ENCODE peak calls at places on chromosomes 2 and 18, in ten cellular contexts. One of them, this sample, is unnamed.

GRCh38 chr2:11356760-11357159 is 12.3 kb upstream of the ROCK2 start:
- DNase-seq in AG10803: no peak
- DNase-seq in endodermal cell: no peak
- DNase-seq in pancreas: no peak
- DNase-seq in HAP-1: no peak
- DNase-seq in foreskin fibroblast: no peak
- DNase-seq in IMR-90: no peak
- DNase-seq in kidney epithelial cell: no peak
- DNase-seq in astrocyte of the spinal cord: no peak
- DNase-seq in heart right ventricle: no peak
- DNase-seq in this sample: no peak

GRCh38 chr2:29042581-29043075 is 31.7 kb downstream of the PCARE start:
- DNase-seq in AG10803: no peak
- DNase-seq in endodermal cell: no peak
- DNase-seq in pancreas: no peak
- DNase-seq in HAP-1: no peak
- DNase-seq in foreskin fibroblast: peak
- DNase-seq in IMR-90: peak
- DNase-seq in kidney epithelial cell: no peak
- DNase-seq in astrocyte of the spinal cord: peak
- DNase-seq in heart right ventricle: no peak
- DNase-seq in this sample: no peak

GRCh38 chr2:26630235-26630634 is 10.9 kb downstream of the CIB4 start:
- DNase-seq in AG10803: no peak
- DNase-seq in endodermal cell: no peak
- DNase-seq in pancreas: no peak
- DNase-seq in HAP-1: no peak
- DNase-seq in foreskin fibroblast: no peak
- DNase-seq in IMR-90: no peak
- DNase-seq in kidney epithelial cell: no peak
- DNase-seq in astrocyte of the spinal cord: no peak
- DNase-seq in heart right ventricle: no peak
- DNase-seq in this sample: no peak

GRCh38 chr2:130996658-130997057 is 96.6 kb downstream of the FAM168B start:
- DNase-seq in AG10803: no peak
- DNase-seq in endodermal cell: no peak
- DNase-seq in pancreas: no peak
- DNase-seq in HAP-1: no peak
- DNase-seq in foreskin fibroblast: no peak
- DNase-seq in IMR-90: no peak
- DNase-seq in kidney epithelial cell: no peak
- DNase-seq in astrocyte of the spinal cord: no peak
- DNase-seq in heart right ventricle: no peak
- DNase-seq in this sample: no peak

GRCh38 chr2:227248876-227249275 is 76.2 kb upstream of the MFF start:
- DNase-seq in AG10803: no peak
- DNase-seq in endodermal cell: no peak
- DNase-seq in pancreas: no peak
- DNase-seq in HAP-1: peak
- DNase-seq in foreskin fibroblast: no peak
- DNase-seq in IMR-90: no peak
- DNase-seq in kidney epithelial cell: no peak
- DNase-seq in astrocyte of the spinal cord: no peak
- DNase-seq in heart right ventricle: no peak
- DNase-seq in this sample: no peak

GRCh38 chr2:161165811-161166210 is 5.6 kb downstream of the TANK start:
- DNase-seq in AG10803: peak
- DNase-seq in endodermal cell: no peak
- DNase-seq in pancreas: no peak
- DNase-seq in HAP-1: no peak
- DNase-seq in foreskin fibroblast: no peak
- DNase-seq in IMR-90: peak
- DNase-seq in kidney epithelial cell: no peak
- DNase-seq in astrocyte of the spinal cord: no peak
- DNase-seq in heart right ventricle: no peak
- DNase-seq in this sample: no peak

GRCh38 chr2:109702250-109702985 is 88.3 kb downstream of the SOWAHC start:
- DNase-seq in AG10803: peak
- DNase-seq in endodermal cell: no peak
- DNase-seq in pancreas: no peak
- DNase-seq in HAP-1: no peak
- DNase-seq in foreskin fibroblast: peak
- DNase-seq in IMR-90: peak
- DNase-seq in kidney epithelial cell: peak
- DNase-seq in astrocyte of the spinal cord: peak
- DNase-seq in heart right ventricle: no peak
- DNase-seq in this sample: peak

GRCh38 chr2:80328033-80328635 is 23.6 kb upstream of the LRRTM1 start:
- DNase-seq in AG10803: no peak
- DNase-seq in endodermal cell: peak
- DNase-seq in pancreas: no peak
- DNase-seq in HAP-1: no peak
- DNase-seq in foreskin fibroblast: no peak
- DNase-seq in IMR-90: no peak
- DNase-seq in kidney epithelial cell: no peak
- DNase-seq in astrocyte of the spinal cord: no peak
- DNase-seq in heart right ventricle: no peak
- DNase-seq in this sample: peak

GRCh38 chr18:35506024-35506712 is 8.4 kb upstream of the INO80C start:
- DNase-seq in AG10803: no peak
- DNase-seq in endodermal cell: peak
- DNase-seq in pancreas: no peak
- DNase-seq in HAP-1: no peak
- DNase-seq in foreskin fibroblast: no peak
- DNase-seq in IMR-90: no peak
- DNase-seq in kidney epithelial cell: no peak
- DNase-seq in astrocyte of the spinal cord: no peak
- DNase-seq in heart right ventricle: no peak
- DNase-seq in this sample: no peak

GRCh38 chr18:35507192-35507591 is 9.4 kb upstream of the INO80C start:
- DNase-seq in AG10803: no peak
- DNase-seq in endodermal cell: peak
- DNase-seq in pancreas: no peak
- DNase-seq in HAP-1: no peak
- DNase-seq in foreskin fibroblast: no peak
- DNase-seq in IMR-90: no peak
- DNase-seq in kidney epithelial cell: no peak
- DNase-seq in astrocyte of the spinal cord: no peak
- DNase-seq in heart right ventricle: no peak
- DNase-seq in this sample: no peak

GRCh38 chr18:35508746-35509338 is 11.1 kb upstream of the INO80C start:
- DNase-seq in AG10803: no peak
- DNase-seq in endodermal cell: peak
- DNase-seq in pancreas: no peak
- DNase-seq in HAP-1: no peak
- DNase-seq in foreskin fibroblast: no peak
- DNase-seq in IMR-90: no peak
- DNase-seq in kidney epithelial cell: no peak
- DNase-seq in astrocyte of the spinal cord: peak
- DNase-seq in heart right ventricle: no peak
- DNase-seq in this sample: peak

GRCh38 chr18:35507623-35508022 is 9.9 kb upstream of the INO80C start:
- DNase-seq in AG10803: no peak
- DNase-seq in endodermal cell: peak
- DNase-seq in pancreas: no peak
- DNase-seq in HAP-1: no peak
- DNase-seq in foreskin fibroblast: no peak
- DNase-seq in IMR-90: no peak
- DNase-seq in kidney epithelial cell: peak
- DNase-seq in astrocyte of the spinal cord: no peak
- DNase-seq in heart right ventricle: no peak
- DNase-seq in this sample: no peak

DNA sequence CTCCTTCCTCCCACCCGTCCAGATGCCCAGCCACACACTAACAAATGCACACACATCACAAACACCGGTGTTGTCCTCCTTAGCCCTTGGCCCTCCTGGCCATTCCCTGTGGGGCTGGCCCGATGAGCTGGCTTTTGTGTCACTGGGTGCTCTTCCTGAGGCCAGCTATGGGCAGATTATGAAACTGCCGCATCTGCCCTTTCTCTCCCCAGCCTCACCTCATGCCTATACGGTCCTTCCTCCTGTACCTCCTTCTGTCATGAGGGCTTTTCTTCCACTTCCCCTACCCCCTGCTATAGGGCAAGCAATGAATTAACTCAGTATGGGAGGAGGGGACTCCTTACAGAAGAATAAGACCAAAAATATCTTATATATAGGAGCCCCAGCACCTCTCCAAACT is 10.3 kb upstream of the INO80C start:
- DNase-seq in AG10803: no peak
- DNase-seq in endodermal cell: peak
- DNase-seq in pancreas: no peak
- DNase-seq in HAP-1: no peak
- DNase-seq in foreskin fibroblast: no peak
- DNase-seq in IMR-90: no peak
- DNase-seq in kidney epithelial cell: no peak
- DNase-seq in astrocyte of the spinal cord: no peak
- DNase-seq in heart right ventricle: no peak
- DNase-seq in this sample: no peak
- H3K4me3 ChIP-seq in AG10803: no peak
- H3K4me3 ChIP-seq in endodermal cell: no peak
- H3K4me3 ChIP-seq in pancreas: no peak
- H3K4me3 ChIP-seq in HAP-1: no peak
- H3K4me3 ChIP-seq in foreskin fibroblast: no peak
- H3K4me3 ChIP-seq in IMR-90: no peak
- H3K4me3 ChIP-seq in kidney epithelial cell: no peak
- H3K4me3 ChIP-seq in astrocyte of the spinal cord: no peak
- H3K4me3 ChIP-seq in heart right ventricle: no peak
- H3K4me3 ChIP-seq in this sample: no peak

GRCh38 chr2:117818921-117819320 is 4.4 kb downstream of the DDX18 start:
- DNase-seq in AG10803: no peak
- DNase-seq in endodermal cell: no peak
- DNase-seq in pancreas: no peak
- DNase-seq in HAP-1: no peak
- DNase-seq in foreskin fibroblast: no peak
- DNase-seq in IMR-90: no peak
- DNase-seq in kidney epithelial cell: no peak
- DNase-seq in astrocyte of the spinal cord: no peak
- DNase-seq in heart right ventricle: no peak
- DNase-seq in this sample: no peak

GRCh38 chr2:117820444-117820843 is 6.0 kb downstream of the DDX18 start:
- DNase-seq in AG10803: no peak
- DNase-seq in endodermal cell: no peak
- DNase-seq in pancreas: no peak
- DNase-seq in HAP-1: no peak
- DNase-seq in foreskin fibroblast: no peak
- DNase-seq in IMR-90: no peak
- DNase-seq in kidney epithelial cell: no peak
- DNase-seq in astrocyte of the spinal cord: no peak
- DNase-seq in heart right ventricle: no peak
- DNase-seq in this sample: no peak

GRCh38 chr2:117814417-117815264 is at the start of gene DDX18:
- DNase-seq in AG10803: peak
- DNase-seq in endodermal cell: peak
- DNase-seq in pancreas: peak
- DNase-seq in HAP-1: peak
- DNase-seq in foreskin fibroblast: peak
- DNase-seq in IMR-90: peak
- DNase-seq in kidney epithelial cell: peak
- DNase-seq in astrocyte of the spinal cord: peak
- DNase-seq in heart right ventricle: peak
- DNase-seq in this sample: peak

GRCh38 chr2:117812443-117812842 is 2.0 kb upstream of the DDX18 start:
- DNase-seq in AG10803: no peak
- DNase-seq in endodermal cell: no peak
- DNase-seq in pancreas: no peak
- DNase-seq in HAP-1: no peak
- DNase-seq in foreskin fibroblast: no peak
- DNase-seq in IMR-90: no peak
- DNase-seq in kidney epithelial cell: no peak
- DNase-seq in astrocyte of the spinal cord: no peak
- DNase-seq in heart right ventricle: no peak
- DNase-seq in this sample: no peak

DNA sequence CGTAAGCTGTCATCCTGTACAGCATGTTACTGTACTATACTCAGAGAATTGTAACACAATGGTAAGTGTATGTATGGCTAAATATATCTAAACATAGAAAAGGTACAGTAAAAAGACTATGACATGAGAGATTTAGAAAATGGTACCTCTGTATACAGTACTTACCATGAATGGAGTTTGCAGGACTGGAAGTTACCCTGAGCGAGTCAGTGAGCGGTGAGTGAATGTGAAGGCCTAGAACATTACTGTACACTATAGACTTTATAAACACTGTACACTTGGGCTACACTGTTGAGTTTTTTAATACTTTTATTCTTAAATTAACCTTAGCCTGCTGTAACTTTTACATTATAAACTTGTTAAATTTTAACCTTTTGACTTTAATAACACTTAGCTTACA is 1.5 kb downstream of the DDX18 start:
- DNase-seq in AG10803: no peak
- DNase-seq in endodermal cell: no peak
- DNase-seq in pancreas: no peak
- DNase-seq in HAP-1: no peak
- DNase-seq in foreskin fibroblast: no peak
- DNase-seq in IMR-90: peak
- DNase-seq in kidney epithelial cell: no peak
- DNase-seq in astrocyte of the spinal cord: no peak
- DNase-seq in heart right ventricle: no peak
- DNase-seq in this sample: no peak
- H3K4me3 ChIP-seq in AG10803: no peak
- H3K4me3 ChIP-seq in endodermal cell: peak
- H3K4me3 ChIP-seq in pancreas: peak
- H3K4me3 ChIP-seq in HAP-1: peak
- H3K4me3 ChIP-seq in foreskin fibroblast: peak
- H3K4me3 ChIP-seq in IMR-90: no peak
- H3K4me3 ChIP-seq in kidney epithelial cell: no peak
- H3K4me3 ChIP-seq in astrocyte of the spinal cord: no peak
- H3K4me3 ChIP-seq in heart right ventricle: peak
- H3K4me3 ChIP-seq in this sample: peak

GRCh38 chr2:27735263-27735904 is 36.1 kb upstream of the MRPL33 start:
- DNase-seq in AG10803: peak
- DNase-seq in endodermal cell: peak
- DNase-seq in pancreas: peak
- DNase-seq in HAP-1: no peak
- DNase-seq in foreskin fibroblast: peak
- DNase-seq in IMR-90: peak
- DNase-seq in kidney epithelial cell: no peak
- DNase-seq in astrocyte of the spinal cord: peak
- DNase-seq in heart right ventricle: peak
- DNase-seq in this sample: peak
- H3K4me3 ChIP-seq in AG10803: peak
- H3K4me3 ChIP-seq in endodermal cell: peak
- H3K4me3 ChIP-seq in pancreas: peak
- H3K4me3 ChIP-seq in HAP-1: no peak
- H3K4me3 ChIP-seq in foreskin fibroblast: peak
- H3K4me3 ChIP-seq in IMR-90: peak
- H3K4me3 ChIP-seq in kidney epithelial cell: peak
- H3K4me3 ChIP-seq in astrocyte of the spinal cord: no peak
- H3K4me3 ChIP-seq in heart right ventricle: peak
- H3K4me3 ChIP-seq in this sample: peak

GRCh38 chr18:58863539-58864145 is 1.0 kb upstream of the ZNF532 start:
- DNase-seq in AG10803: no peak
- DNase-seq in endodermal cell: peak
- DNase-seq in pancreas: peak
- DNase-seq in HAP-1: no peak
- DNase-seq in foreskin fibroblast: peak
- DNase-seq in IMR-90: peak
- DNase-seq in kidney epithelial cell: no peak
- DNase-seq in astrocyte of the spinal cord: no peak
- DNase-seq in heart right ventricle: peak
- DNase-seq in this sample: peak

GRCh38 chr18:58867281-58867961 is 2.7 kb downstream of the ZNF532 start:
- DNase-seq in AG10803: no peak
- DNase-seq in endodermal cell: peak
- DNase-seq in pancreas: no peak
- DNase-seq in HAP-1: no peak
- DNase-seq in foreskin fibroblast: peak
- DNase-seq in IMR-90: no peak
- DNase-seq in kidney epithelial cell: no peak
- DNase-seq in astrocyte of the spinal cord: peak
- DNase-seq in heart right ventricle: no peak
- DNase-seq in this sample: no peak

GRCh38 chr18:58866261-58867232 is 1.9 kb downstream of the ZNF532 start:
- DNase-seq in AG10803: no peak
- DNase-seq in endodermal cell: peak
- DNase-seq in pancreas: no peak
- DNase-seq in HAP-1: no peak
- DNase-seq in foreskin fibroblast: peak
- DNase-seq in IMR-90: no peak
- DNase-seq in kidney epithelial cell: no peak
- DNase-seq in astrocyte of the spinal cord: no peak
- DNase-seq in heart right ventricle: no peak
- DNase-seq in this sample: no peak

GRCh38 chr18:58865009-58865345 is 300 bp downstream of the ZNF532 start:
- DNase-seq in AG10803: no peak
- DNase-seq in endodermal cell: no peak
- DNase-seq in pancreas: no peak
- DNase-seq in HAP-1: no peak
- DNase-seq in foreskin fibroblast: no peak
- DNase-seq in IMR-90: no peak
- DNase-seq in kidney epithelial cell: no peak
- DNase-seq in astrocyte of the spinal cord: no peak
- DNase-seq in heart right ventricle: no peak
- DNase-seq in this sample: no peak

DNA sequence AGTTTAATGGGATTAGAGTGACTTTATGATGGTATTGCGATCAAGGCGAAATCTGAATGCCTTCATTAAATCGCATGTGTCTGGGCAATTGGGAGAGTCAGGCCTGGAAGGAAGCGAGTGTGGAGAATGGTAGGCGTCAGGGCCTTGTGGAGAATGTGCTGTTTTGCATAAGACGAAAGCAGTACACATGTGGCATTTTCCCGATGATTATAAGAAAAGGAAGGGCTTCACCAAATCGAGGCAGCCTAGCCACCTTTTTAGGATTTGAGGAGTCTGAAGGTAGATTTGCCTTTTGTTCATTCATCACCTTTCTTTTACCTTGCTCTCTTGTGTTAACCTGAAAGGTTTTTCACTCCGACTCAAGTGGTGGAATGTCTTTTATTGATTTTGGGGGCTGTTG is 1.0 kb downstream of the ZNF532 start:
- DNase-seq in AG10803: no peak
- DNase-seq in endodermal cell: peak
- DNase-seq in pancreas: no peak
- DNase-seq in HAP-1: no peak
- DNase-seq in foreskin fibroblast: peak
- DNase-seq in IMR-90: no peak
- DNase-seq in kidney epithelial cell: no peak
- DNase-seq in astrocyte of the spinal cord: no peak
- DNase-seq in heart right ventricle: no peak
- DNase-seq in this sample: no peak
- H3K4me3 ChIP-seq in AG10803: peak
- H3K4me3 ChIP-seq in endodermal cell: peak
- H3K4me3 ChIP-seq in pancreas: no peak
- H3K4me3 ChIP-seq in HAP-1: no peak
- H3K4me3 ChIP-seq in foreskin fibroblast: peak
- H3K4me3 ChIP-seq in IMR-90: no peak
- H3K4me3 ChIP-seq in kidney epithelial cell: no peak
- H3K4me3 ChIP-seq in astrocyte of the spinal cord: peak
- H3K4me3 ChIP-seq in heart right ventricle: peak
- H3K4me3 ChIP-seq in this sample: peak

This sample was measured in cardiac muscle cell.